ENCODE peak calls at places on chromosomes 7 and 10, in six cellular contexts. J is uterus, K is Peyer's patch, Q is posterior cingulate gyrus, X is NCI-H1417, B is mucosa of gallbladder. D is an unnamed sample.
A peak's percentile ranks its signal among the peaks of the same experiment; 100 is the strongest.

GRCh38 chr7:84524714-84525694 is 330.4 kb upstream of the SEMA3A start:
- DNase-seq in J (no peak), K (no peak), Q (no peak), X (no peak), B (peak; percentile 31), D (no peak)

GRCh38 chr10:99497343-99498025 is 35.3 kb upstream of the NKX2-3 start:
- DNase-seq in J (no peak), K (no peak), Q (no peak), X (no peak), B (no peak), D (no peak)

GRCh38 chr7:157022681-157023588 is 12.5 kb upstream of the MNX1 start:
- DNase-seq in J (no peak), K (peak; percentile 56), Q (no peak), X (no peak), B (no peak), D (no peak)

GRCh38 chr10:110077436-110078120 is 69.8 kb downstream of the ADD3 start:
- DNase-seq in J (no peak), K (no peak), Q (peak; percentile 18), X (no peak), B (no peak), D (no peak)

GRCh38 chr10:98431016-98431415 is 15.7 kb downstream of the HPS1 start:
- DNase-seq in J (no peak), K (no peak), Q (no peak), X (no peak), B (no peak), D (no peak)

GRCh38 chr10:60733189-60733815 is 45.0 kb upstream of the CDK1 start:
- DNase-seq in J (peak; percentile 22), K (peak; percentile 83), Q (no peak), X (no peak), B (peak; percentile 54), D (peak; percentile 24)

GRCh38 chr7:157564518-157565177 is 227.8 kb downstream of the DNAJB6 start:
- DNase-seq in J (no peak), K (no peak), Q (no peak), X (no peak), B (no peak), D (no peak)

GRCh38 chr7:117274951-117275350 is 47.9 kb downstream of the WNT2 start:
- DNase-seq in J (no peak), K (no peak), Q (no peak), X (no peak), B (no peak), D (no peak)

GRCh38 chr10:76902949-76903348 is 734.7 kb downstream of the KCNMA1 start:
- DNase-seq in J (no peak), K (no peak), Q (no peak), X (no peak), B (no peak), D (peak; percentile 31)

GRCh38 chr7:27784399-27785053 is 44.6 kb downstream of the TAX1BP1 start:
- DNase-seq in J (no peak), K (no peak), Q (no peak), X (peak; percentile 52), B (no peak), D (no peak)

GRCh38 chr7:155230169-155230593 is 67.5 kb upstream of the INSIG1 start:
- DNase-seq in J (no peak), K (peak; percentile 51), Q (peak; percentile 69), X (no peak), B (peak; percentile 82), D (no peak)

D was measured in NCI-H748 treated with DMSO at 0.1 percent for 48 hours.